ENCODE peak calls at places on chromosomes 1 and 21, in six cellular contexts. D is mammary epithelial cell; R is H9; N is kidney; P is mesenchymal stem cell; Q is naive thymus-derived CD4-positive, alpha-beta T cell. L is an unnamed sample.

GRCh38 chr1:145979746-145980435 is 15.4 kb downstream of the POLR3GL start:
- DNase-seq in R (no peak), N (no peak), Q (peak; percentile 67), D (no peak), P (peak; percentile 38), L (no peak)

GRCh38 chr1:147771216-147772125 is 11.1 kb upstream of the GJA5 start:
- DNase-seq in P (no peak), N (no peak), R (no peak), D (peak; percentile 72), Q (no peak), L (no peak)

GRCh38 chr1:33349081-33349759 is 28.3 kb upstream of the A3GALT2 start:
- DNase-seq in N (peak; percentile 89), P (no peak), R (peak; percentile 41), D (no peak), Q (peak; percentile 18), L (peak; percentile 45)

GRCh38 chr21:15947707-15948106 is 217.9 kb downstream of the USP25 start:
- DNase-seq in N (no peak), D (no peak), P (no peak), Q (no peak), R (no peak), L (no peak)

GRCh38 chr1:153532161-153532560 is 3.6 kb downstream of the S100A6 start:
- DNase-seq in R (no peak), N (no peak), Q (no peak), P (no peak), D (no peak), L (peak; percentile 55)

GRCh38 chr1:170657275-170657853 is 6.6 kb upstream of the PRRX1 start:
- DNase-seq in N (no peak), D (no peak), Q (no peak), P (no peak), R (no peak), L (no peak)

GRCh38 chr1:62230724-62231123 is 36.1 kb downstream of the L1TD1 start:
- DNase-seq in R (no peak), D (peak; percentile 99), P (peak; percentile 28), N (no peak), Q (no peak), L (no peak)

GRCh38 chr1:98794196-98794886 is 132.8 kb downstream of the SNX7 start:
- DNase-seq in R (peak; percentile 52), D (peak; percentile 60), N (no peak), P (peak; percentile 71), Q (peak; percentile 56), L (peak; percentile 72)

GRCh38 chr1:182927693-182928433 is 25.1 kb downstream of the SHCBP1L start:
- DNase-seq in R (no peak), P (no peak), D (no peak), N (no peak), Q (no peak), L (no peak)

GRCh38 chr1:30511563-30512252 is 211.7 kb downstream of the MATN1 start:
- DNase-seq in D (no peak), N (no peak), R (peak; percentile 19), Q (no peak), P (no peak), L (no peak)

GRCh38 chr1:111515291-111516007 is 12.0 kb upstream of the ADORA3 start:
- DNase-seq in Q (no peak), N (peak; percentile 89), R (peak; percentile 34), P (no peak), D (peak; percentile 13), L (no peak)

GRCh38 chr1:220701974-220702373 is 11.8 kb downstream of the C1orf115 start:
- DNase-seq in R (no peak), N (no peak), P (no peak), Q (no peak), D (no peak), L (no peak)

GRCh38 chr1:237416924-237417655 is 375.1 kb downstream of the RYR2 start:
- DNase-seq in P (no peak), D (no peak), Q (no peak), N (no peak), R (no peak), L (no peak)

GRCh38 chr1:39842726-39843305 is 40.5 kb downstream of the TRIT1 start:
- DNase-seq in P (no peak), D (no peak), N (no peak), R (no peak), Q (no peak), L (no peak)

GRCh38 chr1:228224198-228225164 is 16.6 kb downstream of the OBSCN start:
- DNase-seq in R (no peak), D (no peak), Q (no peak), N (no peak), P (no peak), L (no peak)

GRCh38 chr1:9181990-9182783 is 52.4 kb upstream of the H6PD start:
- DNase-seq in R (peak; percentile 62), P (peak; percentile 61), Q (no peak), D (peak; percentile 73), N (peak; percentile 77), L (no peak)

GRCh38 chr1:58862728-58863385 is 79.0 kb upstream of the JUN start:
- DNase-seq in N (no peak), Q (no peak), R (no peak), D (no peak), P (no peak), L (no peak)

GRCh38 chr1:33181038-33181861 is 593 bp downstream of the TRIM62 start:
- DNase-seq in D (peak; percentile 40), Q (peak; percentile 20), R (peak; percentile 65), N (peak; percentile 89), P (peak; percentile 79), L (peak; percentile 70)

GRCh38 chr1:20699558-20699957 is 18.2 kb downstream of the KIF17 start:
- DNase-seq in P (no peak), Q (no peak), D (no peak), R (no peak), N (no peak), L (no peak)

GRCh38 chr1:90104941-90105593 is 110.2 kb downstream of the ZNF326 start:
- DNase-seq in R (no peak), P (no peak), D (no peak), N (no peak), Q (no peak), L (no peak)

GRCh38 chr21:37220433-37220980 is 46.6 kb downstream of the VPS26C start:
- DNase-seq in R (no peak), Q (no peak), P (no peak), N (no peak), D (peak; percentile 11), L (no peak)

GRCh38 chr1:170146861-170147260 is 1.1 kb downstream of the NTMT2 start:
- DNase-seq in D (no peak), N (no peak), P (no peak), R (no peak), Q (no peak), L (no peak)

GRCh38 chr1:246971322-246971721 is 36.5 kb downstream of the ZNF695 start:
- DNase-seq in N (no peak), R (peak; percentile 73), P (peak; percentile 23), D (no peak), Q (no peak), L (peak; percentile 9)

GRCh38 chr1:212213754-212214153 is 71.5 kb upstream of the PPP2R5A start:
- DNase-seq in D (no peak), R (no peak), Q (no peak), P (no peak), N (no peak), L (no peak)

GRCh38 chr1:211811848-211812247 is 18.7 kb downstream of the LPGAT1 start:
- DNase-seq in D (no peak), N (no peak), R (no peak), Q (no peak), P (no peak), L (no peak)

DNA sequence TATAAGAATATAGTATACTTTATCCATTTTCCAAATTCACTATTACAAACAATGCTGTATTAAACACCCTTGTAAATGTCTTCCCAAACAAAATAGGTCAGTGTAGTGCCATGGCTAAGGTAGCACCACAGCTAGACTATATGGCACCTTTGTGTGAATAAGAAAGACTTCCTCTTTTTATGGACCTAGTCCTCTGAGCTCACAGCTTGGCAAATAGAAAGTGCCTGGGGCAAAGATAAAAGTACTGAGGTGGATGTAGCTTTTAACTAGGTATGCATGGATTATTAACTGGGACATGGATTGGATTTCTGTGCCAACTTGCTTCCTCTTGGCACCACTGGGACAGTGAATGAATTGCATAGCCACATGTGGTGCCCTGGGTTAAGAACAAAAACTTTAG is 25.0 kb downstream of the HRNR start:
- DNase-seq in R (no peak), Q (no peak), N (no peak), D (no peak), P (no peak), L (no peak)
- H3K9me3 ChIP-seq in R (peaks cover 51% of the 10 kb centered on the region), Q (no peaks in the 10 kb centered on the region), N (no peaks in the 10 kb centered on the region), D (no peaks in the 10 kb centered on the region), P (no peaks in the 10 kb centered on the region), L (no peaks in the 10 kb centered on the region)

GRCh38 chr1:69103705-69104385 is 463.9 kb upstream of the LRRC7 start:
- DNase-seq in R (no peak), P (no peak), Q (no peak), N (no peak), D (peak; percentile 8), L (no peak)

GRCh38 chr1:69104859-69105258 is 462.9 kb upstream of the LRRC7 start:
- DNase-seq in P (no peak), Q (no peak), N (no peak), R (no peak), D (no peak), L (no peak)

DNA sequence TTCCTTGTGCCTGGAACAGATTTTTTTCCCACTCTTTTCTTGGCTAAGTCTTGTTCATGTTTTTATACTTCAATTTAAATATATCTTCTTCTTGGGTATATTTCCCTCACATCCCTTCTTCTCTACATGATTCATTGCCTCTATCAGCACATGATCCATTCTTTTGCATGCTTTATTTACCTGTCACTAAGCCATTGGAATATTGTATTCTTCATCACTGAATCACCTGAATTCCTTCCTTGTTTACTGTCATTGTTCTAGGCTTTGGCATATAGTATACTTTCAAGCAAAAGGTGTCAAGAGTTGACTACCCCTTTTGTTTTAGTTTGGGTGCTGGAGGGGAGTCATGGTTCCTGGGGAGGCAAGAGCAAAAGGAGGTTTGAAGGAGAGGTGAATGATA is 464.5 kb upstream of the LRRC7 start:
- DNase-seq in P (no peak), R (no peak), Q (no peak), N (no peak), D (peak; percentile 19), L (no peak)
- H3K4me1 ChIP-seq in P (no peaks in the 10 kb centered on the region), R (no peaks in the 10 kb centered on the region), Q (no peaks in the 10 kb centered on the region), N (no peaks in the 10 kb centered on the region), D (peaks cover 11% of the 10 kb centered on the region), L (no peaks in the 10 kb centered on the region)

GRCh38 chr1:28143496-28144202 is 32.8 kb downstream of the PTAFR start:
- DNase-seq in R (no peak), N (no peak), Q (no peak), P (no peak), D (no peak), L (no peak)
- H3K9me3 ChIP-seq in R (no peaks in the 10 kb centered on the region), N (no peaks in the 10 kb centered on the region), Q (no peaks in the 10 kb centered on the region), P (no peaks in the 10 kb centered on the region), D (no peaks in the 10 kb centered on the region), L (no peaks in the 10 kb centered on the region)

DNA sequence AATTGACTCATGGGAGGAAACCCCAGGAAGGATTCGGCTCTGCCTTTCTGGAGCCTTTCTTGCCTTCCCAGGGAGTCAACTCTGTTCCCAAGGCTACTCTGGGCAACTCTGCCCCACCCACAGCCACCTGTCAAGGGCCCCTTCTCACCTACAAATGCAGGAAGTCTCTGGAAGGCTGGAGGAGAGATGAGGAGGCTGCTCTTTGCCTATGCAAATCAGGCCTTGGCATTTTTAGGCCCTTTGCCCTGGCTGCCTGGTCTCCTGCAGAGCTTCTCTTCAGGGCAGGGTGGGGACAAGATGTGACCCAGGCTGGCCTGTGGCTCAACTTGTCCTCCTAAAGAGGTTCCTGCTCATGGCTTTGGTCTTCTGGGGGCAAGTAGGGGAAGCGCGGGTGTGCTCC is 5.4 kb downstream of the SLC6A9 start:
- DNase-seq in Q (no peak), N (no peak), R (peak; percentile 68), P (no peak), D (no peak), L (no peak)
- H3K4me1 ChIP-seq in Q (peaks cover 7% of the 10 kb centered on the region), N (peaks cover 9% of the 10 kb centered on the region), R (peaks cover 2% of the 10 kb centered on the region), P (peaks cover 14% of the 10 kb centered on the region), D (peaks cover 18% of the 10 kb centered on the region), L (peaks cover 9% of the 10 kb centered on the region)